ENCODE peak calls at places on chromosomes 13 and 19, in nine cellular contexts. E is psoas muscle; N is DND-41; G is mesendoderm; S is trophoblast cell; I is effector memory CD4-positive, alpha-beta T cell; W is heart left ventricle; J is AG04450; M is CD4-positive, alpha-beta memory T cell. K is an unnamed sample.

GRCh38 chr13:61413572-61413971 is 2.1 kb downstream of the PCDH20 start:
- DNase-seq in S (no peak), J (no peak), N (no peak), W (no peak), E (no peak), I (no peak), M (no peak), G (peak; percentile 5), K (no peak)

GRCh38 chr13:97122381-97122996 is 99.6 kb upstream of the MBNL2 start:
- DNase-seq in I (no peak), E (no peak), J (no peak), S (no peak), W (no peak), N (no peak), G (no peak), M (no peak), K (no peak)

GRCh38 chr13:109804654-109805053 is 18.3 kb upstream of the IRS2 start:
- DNase-seq in E (no peak), I (no peak), W (no peak), J (no peak), M (no peak), G (no peak), S (no peak), N (no peak), K (no peak)

GRCh38 chr13:94708971-94709614 is 3.3 kb downstream of the SOX21 start:
- DNase-seq in M (no peak), J (no peak), W (no peak), G (no peak), S (no peak), N (no peak), I (no peak), E (no peak), K (no peak)

GRCh38 chr13:35979378-35979911 is 151.7 kb downstream of the DCLK1 start:
- DNase-seq in I (no peak), W (peak; percentile 60), M (no peak), N (no peak), E (peak; percentile 79), G (peak; percentile 39), S (peak; percentile 62), J (peak; percentile 60), K (no peak)

GRCh38 chr19:35708391-35708790 is 4.0 kb downstream of the ZBTB32 start:
- DNase-seq in J (no peak), S (peak; percentile 43), M (no peak), W (no peak), I (no peak), G (no peak), N (no peak), E (no peak), K (no peak)

GRCh38 chr19:9862897-9863296 is 27.8 kb downstream of the PIN1 start:
- DNase-seq in G (no peak), J (no peak), S (no peak), I (no peak), W (no peak), N (no peak), E (no peak), M (peak; percentile 29), K (no peak)

GRCh38 chr19:11814707-11815050 is 606 bp downstream of the ZNF440 start:
- DNase-seq in E (no peak), I (no peak), W (no peak), J (no peak), M (no peak), G (peak; percentile 38), S (peak; percentile 64), N (no peak), K (no peak)

GRCh38 chr13:75556961-75557360 is 7.4 kb downstream of the UCHL3 start:
- DNase-seq in W (no peak), M (no peak), G (no peak), S (no peak), I (no peak), J (no peak), N (no peak), E (no peak), K (no peak)

GRCh38 chr19:30376272-30376671 is 4.1 kb downstream of the ZNF536 start:
- DNase-seq in W (no peak), J (no peak), N (no peak), G (peak; percentile 30), S (no peak), I (no peak), M (no peak), E (no peak), K (no peak)

GRCh38 chr13:106532111-106532929 is 3.1 kb downstream of the EFNB2 start:
- DNase-seq in N (no peak), J (no peak), S (no peak), I (no peak), W (no peak), E (no peak), M (no peak), G (peak; percentile 47), K (no peak)

GRCh38 chr19:31532034-31532433 is 182.8 kb upstream of the TSHZ3 start:
- DNase-seq in S (no peak), G (no peak), N (no peak), I (no peak), W (no peak), J (no peak), E (no peak), M (no peak), K (no peak)

GRCh38 chr19:34328982-34329381 is 36.0 kb upstream of the GPI start:
- DNase-seq in N (no peak), E (no peak), J (no peak), I (no peak), G (no peak), W (no peak), M (no peak), S (no peak), K (no peak)

GRCh38 chr19:34325961-34326360 is 39.0 kb upstream of the GPI start:
- DNase-seq in S (peak; percentile 64), M (no peak), W (no peak), J (no peak), E (no peak), I (no peak), G (no peak), N (no peak), K (no peak)

GRCh38 chr19:34325181-34325580 is 39.8 kb upstream of the GPI start:
- DNase-seq in I (no peak), E (no peak), J (no peak), W (no peak), N (no peak), S (no peak), G (no peak), M (no peak), K (no peak)

GRCh38 chr19:34330116-34330515 is 34.9 kb upstream of the GPI start:
- DNase-seq in G (no peak), M (no peak), I (no peak), J (no peak), N (no peak), S (no peak), W (no peak), E (no peak), K (no peak)

DNA sequence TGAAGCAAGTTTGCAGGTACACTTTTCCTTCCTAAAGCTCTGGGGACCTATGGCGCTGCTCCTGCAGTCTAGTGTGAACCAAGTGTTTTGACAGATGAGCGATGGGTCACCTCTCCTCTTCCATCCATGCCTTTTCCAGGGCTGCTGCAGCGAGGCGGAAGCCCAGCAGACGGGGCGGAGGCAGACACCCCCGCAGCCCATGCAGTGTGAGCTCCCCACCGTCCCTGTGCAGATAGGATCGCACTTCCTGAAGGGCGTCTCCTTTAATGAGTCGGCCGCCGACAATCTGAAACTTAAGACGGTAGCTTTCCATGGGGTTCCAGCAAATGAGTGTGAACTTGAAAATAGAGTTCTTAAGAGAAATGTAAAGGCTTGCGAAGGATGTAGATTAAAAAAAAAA is 37.1 kb upstream of the GPI start:
- DNase-seq in G (peak; percentile 48), I (no peak), J (no peak), W (peak; percentile 75), M (no peak), E (no peak), S (no peak), N (no peak), K (no peak)
- H3K27ac ChIP-seq in G (no peak overlapping the region), I (no peak overlapping the region), J (no peak overlapping the region), W (peak overlapping the region; percentile 66), M (no peak overlapping the region), E (peak overlapping the region; percentile 27), S (no peak overlapping the region), N (no peak overlapping the region), K (no peak overlapping the region)

DNA sequence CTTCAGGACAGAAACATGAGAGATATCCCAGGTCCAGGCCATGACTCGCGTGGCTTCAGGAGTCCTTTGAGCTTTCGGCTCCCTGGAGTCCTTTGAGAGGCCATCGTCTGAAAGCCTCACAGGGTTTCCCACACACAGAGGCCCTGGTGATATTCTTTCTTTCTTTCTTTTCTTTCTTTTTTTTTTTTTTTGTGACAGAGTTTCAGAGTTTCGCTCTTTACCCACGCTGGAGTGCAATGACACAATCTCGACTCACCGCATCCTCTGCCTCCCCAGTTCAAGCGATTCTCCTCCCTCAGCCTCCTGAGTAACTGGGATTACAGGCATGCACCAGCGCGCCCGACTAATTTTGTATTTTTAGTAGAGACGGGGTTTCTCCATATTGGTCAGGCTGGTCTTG is 5.5 kb downstream of the SIN3B start:
- DNase-seq in S (no peak), G (no peak), N (no peak), E (no peak), I (no peak), M (no peak), W (no peak), J (no peak), K (no peak)
- H3K27ac ChIP-seq in S (no peak overlapping the region), G (no peak overlapping the region), N (no peak overlapping the region), E (no peak overlapping the region), I (no peak overlapping the region), M (no peak overlapping the region), W (no peak overlapping the region), J (no peak overlapping the region), K (no peak overlapping the region)

GRCh38 chr13:73922728-73923393 is 211.3 kb downstream of the KLF12 start:
- DNase-seq in E (no peak), N (no peak), W (no peak), J (no peak), I (no peak), S (peak; percentile 26), M (no peak), G (no peak), K (no peak)
- H3K27ac ChIP-seq in E (no peak overlapping the region), N (no peak overlapping the region), W (no peak overlapping the region), J (no peak overlapping the region), I (no peak overlapping the region), S (no peak overlapping the region), M (no peak overlapping the region), G (no peak overlapping the region), K (no peak overlapping the region)

GRCh38 chr13:112962396-112962795 is 6.6 kb upstream of the MCF2L start:
- DNase-seq in S (no peak), W (no peak), N (no peak), I (no peak), E (no peak), G (no peak), J (no peak), M (no peak), K (no peak)

GRCh38 chr13:112959701-112960542 is 9.1 kb upstream of the MCF2L start:
- DNase-seq in N (no peak), J (no peak), M (no peak), G (no peak), W (no peak), E (no peak), S (no peak), I (no peak), K (no peak)

GRCh38 chr13:112961457-112962369 is 7.3 kb upstream of the MCF2L start:
- DNase-seq in G (no peak), I (no peak), N (no peak), J (no peak), M (no peak), E (no peak), W (no peak), S (no peak), K (no peak)

GRCh38 chr13:112959206-112959605 is 9.8 kb upstream of the MCF2L start:
- DNase-seq in J (no peak), W (peak; percentile 73), N (no peak), G (no peak), I (no peak), M (no peak), E (no peak), S (no peak), K (no peak)

GRCh38 chr13:112960671-112961070 is 8.3 kb upstream of the MCF2L start:
- DNase-seq in I (no peak), E (no peak), S (no peak), W (no peak), J (no peak), G (no peak), M (no peak), N (no peak), K (no peak)
- H3K27ac ChIP-seq in I (no peak overlapping the region), E (no peak overlapping the region), S (no peak overlapping the region), W (peak overlapping the region; percentile 90), J (no peak overlapping the region), G (no peak overlapping the region), M (no peak overlapping the region), N (no peak overlapping the region), K (no peak overlapping the region)